ENCODE peak calls at places on chromosomes 7 and 10, in six cellular contexts. One of them, this sample, is unnamed.

GRCh38 chr7:109963741-109964140 is 1127.2 kb upstream of the LRRN3 start:
- DNase-seq in activated gamma-delta T cell treated with Interleukin-2 at 50 U/mL for 16 hours: no peak
- DNase-seq in transverse colon: no peak
- DNase-seq in left cardiac atrium: no peak
- DNase-seq in uterus: no peak
- DNase-seq in AG04450: no peak
- DNase-seq in this sample: no peak

GRCh38 chr10:110032801-110033723 is 25.3 kb downstream of the ADD3 start:
- DNase-seq in activated gamma-delta T cell treated with Interleukin-2 at 50 U/mL for 16 hours: no peak
- DNase-seq in transverse colon: no peak
- DNase-seq in left cardiac atrium: no peak
- DNase-seq in uterus: no peak
- DNase-seq in AG04450: no peak
- DNase-seq in this sample: peak; percentile 55

GRCh38 chr7:99008181-99008631 is 129.9 kb downstream of the TRRAP start:
- DNase-seq in activated gamma-delta T cell treated with Interleukin-2 at 50 U/mL for 16 hours: no peak
- DNase-seq in transverse colon: no peak
- DNase-seq in left cardiac atrium: no peak
- DNase-seq in uterus: no peak
- DNase-seq in AG04450: no peak
- DNase-seq in this sample: no peak

GRCh38 chr7:27155816-27156507 is 513 bp downstream of the HOXA7 start:
- DNase-seq in activated gamma-delta T cell treated with Interleukin-2 at 50 U/mL for 16 hours: no peak
- DNase-seq in transverse colon: peak; percentile 70
- DNase-seq in left cardiac atrium: no peak
- DNase-seq in uterus: peak; percentile 43
- DNase-seq in AG04450: no peak
- DNase-seq in this sample: peak; percentile 24

GRCh38 chr7:11831727-11832495 is at the start of gene THSD7A:
- DNase-seq in activated gamma-delta T cell treated with Interleukin-2 at 50 U/mL for 16 hours: no peak
- DNase-seq in transverse colon: peak; percentile 20
- DNase-seq in left cardiac atrium: peak; percentile 57
- DNase-seq in uterus: peak; percentile 20
- DNase-seq in AG04450: no peak
- DNase-seq in this sample: peak; percentile 54

GRCh38 chr7:45256775-45257174 is 99.2 kb downstream of the RAMP3 start:
- DNase-seq in activated gamma-delta T cell treated with Interleukin-2 at 50 U/mL for 16 hours: no peak
- DNase-seq in transverse colon: no peak
- DNase-seq in left cardiac atrium: no peak
- DNase-seq in uterus: no peak
- DNase-seq in AG04450: no peak
- DNase-seq in this sample: no peak

GRCh38 chr10:122957474-122957873 is 3.4 kb upstream of the C10orf88 start:
- DNase-seq in activated gamma-delta T cell treated with Interleukin-2 at 50 U/mL for 16 hours: no peak
- DNase-seq in transverse colon: no peak
- DNase-seq in left cardiac atrium: no peak
- DNase-seq in uterus: no peak
- DNase-seq in AG04450: no peak
- DNase-seq in this sample: no peak

GRCh38 chr7:142412551-142413193 is 154.8 kb upstream of the PRSS58 start:
- DNase-seq in activated gamma-delta T cell treated with Interleukin-2 at 50 U/mL for 16 hours: no peak
- DNase-seq in transverse colon: no peak
- DNase-seq in left cardiac atrium: no peak
- DNase-seq in uterus: no peak
- DNase-seq in AG04450: no peak
- DNase-seq in this sample: no peak

GRCh38 chr7:121547341-121548092 is 151.4 kb upstream of the FAM3C start:
- DNase-seq in activated gamma-delta T cell treated with Interleukin-2 at 50 U/mL for 16 hours: no peak
- DNase-seq in transverse colon: no peak
- DNase-seq in left cardiac atrium: no peak
- DNase-seq in uterus: no peak
- DNase-seq in AG04450: peak; percentile 29
- DNase-seq in this sample: no peak

GRCh38 chr7:10973942-10974716 is 457 bp downstream of the PHF14 start:
- DNase-seq in activated gamma-delta T cell treated with Interleukin-2 at 50 U/mL for 16 hours: peak; percentile 5
- DNase-seq in transverse colon: peak; percentile 37
- DNase-seq in left cardiac atrium: no peak
- DNase-seq in uterus: no peak
- DNase-seq in AG04450: no peak
- DNase-seq in this sample: peak; percentile 28

GRCh38 chr7:13563676-13564075 is 425.8 kb downstream of the ETV1 start:
- DNase-seq in activated gamma-delta T cell treated with Interleukin-2 at 50 U/mL for 16 hours: no peak
- DNase-seq in transverse colon: no peak
- DNase-seq in left cardiac atrium: no peak
- DNase-seq in uterus: no peak
- DNase-seq in AG04450: no peak
- DNase-seq in this sample: no peak

GRCh38 chr7:56009695-56010094 is 41.5 kb downstream of the PSPH start:
- DNase-seq in activated gamma-delta T cell treated with Interleukin-2 at 50 U/mL for 16 hours: no peak
- DNase-seq in transverse colon: peak; percentile 47
- DNase-seq in left cardiac atrium: no peak
- DNase-seq in uterus: no peak
- DNase-seq in AG04450: no peak
- DNase-seq in this sample: peak; percentile 65

GRCh38 chr10:103449208-103450144 is 2.7 kb downstream of the CALHM2 start:
- DNase-seq in activated gamma-delta T cell treated with Interleukin-2 at 50 U/mL for 16 hours: no peak
- DNase-seq in transverse colon: no peak
- DNase-seq in left cardiac atrium: peak; percentile 43
- DNase-seq in uterus: no peak
- DNase-seq in AG04450: no peak
- DNase-seq in this sample: no peak

GRCh38 chr7:158479680-158480025 is 108.0 kb downstream of the PTPRN2 start:
- DNase-seq in activated gamma-delta T cell treated with Interleukin-2 at 50 U/mL for 16 hours: no peak
- DNase-seq in transverse colon: no peak
- DNase-seq in left cardiac atrium: no peak
- DNase-seq in uterus: no peak
- DNase-seq in AG04450: no peak
- DNase-seq in this sample: no peak

GRCh38 chr7:111561909-111562732 is at the start of gene IMMP2L:
- DNase-seq in activated gamma-delta T cell treated with Interleukin-2 at 50 U/mL for 16 hours: peak; percentile 88
- DNase-seq in transverse colon: peak; percentile 92
- DNase-seq in left cardiac atrium: peak; percentile 90
- DNase-seq in uterus: peak; percentile 83
- DNase-seq in AG04450: peak; percentile 65
- DNase-seq in this sample: peak; percentile 91

GRCh38 chr10:43417950-43418768 is 9.2 kb upstream of the HNRNPF start:
- DNase-seq in activated gamma-delta T cell treated with Interleukin-2 at 50 U/mL for 16 hours: peak; percentile 48
- DNase-seq in transverse colon: no peak
- DNase-seq in left cardiac atrium: no peak
- DNase-seq in uterus: no peak
- DNase-seq in AG04450: no peak
- DNase-seq in this sample: no peak

GRCh38 chr10:86345296-86346168 is 21.1 kb downstream of the GRID1 start:
- DNase-seq in activated gamma-delta T cell treated with Interleukin-2 at 50 U/mL for 16 hours: no peak
- DNase-seq in transverse colon: no peak
- DNase-seq in left cardiac atrium: no peak
- DNase-seq in uterus: no peak
- DNase-seq in AG04450: no peak
- DNase-seq in this sample: no peak

GRCh38 chr7:5354460-5355279 is 69.0 kb downstream of the TNRC18 start:
- DNase-seq in activated gamma-delta T cell treated with Interleukin-2 at 50 U/mL for 16 hours: no peak
- DNase-seq in transverse colon: peak; percentile 81
- DNase-seq in left cardiac atrium: peak; percentile 75
- DNase-seq in uterus: peak; percentile 76
- DNase-seq in AG04450: no peak
- DNase-seq in this sample: peak; percentile 65

GRCh38 chr10:106655606-106656005 is 508.9 kb downstream of the SORCS1 start:
- DNase-seq in activated gamma-delta T cell treated with Interleukin-2 at 50 U/mL for 16 hours: no peak
- DNase-seq in transverse colon: no peak
- DNase-seq in left cardiac atrium: no peak
- DNase-seq in uterus: no peak
- DNase-seq in AG04450: no peak
- DNase-seq in this sample: no peak

GRCh38 chr7:48296976-48297375 is 125.7 kb downstream of the ABCA13 start:
- DNase-seq in activated gamma-delta T cell treated with Interleukin-2 at 50 U/mL for 16 hours: no peak
- DNase-seq in transverse colon: no peak
- DNase-seq in left cardiac atrium: no peak
- DNase-seq in uterus: no peak
- DNase-seq in AG04450: no peak
- DNase-seq in this sample: no peak

GRCh38 chr7:55140981-55141278 is 122.1 kb downstream of the EGFR start:
- DNase-seq in activated gamma-delta T cell treated with Interleukin-2 at 50 U/mL for 16 hours: no peak
- DNase-seq in transverse colon: no peak
- DNase-seq in left cardiac atrium: no peak
- DNase-seq in uterus: no peak
- DNase-seq in AG04450: no peak
- DNase-seq in this sample: no peak

GRCh38 chr10:16987129-16987670 is 142.4 kb downstream of the CUBN start:
- DNase-seq in activated gamma-delta T cell treated with Interleukin-2 at 50 U/mL for 16 hours: no peak
- DNase-seq in transverse colon: no peak
- DNase-seq in left cardiac atrium: no peak
- DNase-seq in uterus: no peak
- DNase-seq in AG04450: peak; percentile 36
- DNase-seq in this sample: no peak

GRCh38 chr10:51421853-51422252 is 277.5 kb downstream of the CSTF2T start:
- DNase-seq in activated gamma-delta T cell treated with Interleukin-2 at 50 U/mL for 16 hours: no peak
- DNase-seq in transverse colon: no peak
- DNase-seq in left cardiac atrium: no peak
- DNase-seq in uterus: no peak
- DNase-seq in AG04450: no peak
- DNase-seq in this sample: no peak

GRCh38 chr7:2225336-2225735 is 7.4 kb downstream of the MAD1L1 start:
- DNase-seq in activated gamma-delta T cell treated with Interleukin-2 at 50 U/mL for 16 hours: no peak
- DNase-seq in transverse colon: no peak
- DNase-seq in left cardiac atrium: no peak
- DNase-seq in uterus: no peak
- DNase-seq in AG04450: no peak
- DNase-seq in this sample: no peak

GRCh38 chr10:70940834-70941568 is 52.6 kb upstream of the PCBD1 start:
- DNase-seq in activated gamma-delta T cell treated with Interleukin-2 at 50 U/mL for 16 hours: no peak
- DNase-seq in transverse colon: no peak
- DNase-seq in left cardiac atrium: no peak
- DNase-seq in uterus: no peak
- DNase-seq in AG04450: no peak
- DNase-seq in this sample: peak; percentile 72

GRCh38 chr7:100200693-100201092 is 19.1 kb upstream of the PVRIG start:
- DNase-seq in activated gamma-delta T cell treated with Interleukin-2 at 50 U/mL for 16 hours: no peak
- DNase-seq in transverse colon: peak; percentile 58
- DNase-seq in left cardiac atrium: no peak
- DNase-seq in uterus: no peak
- DNase-seq in AG04450: no peak
- DNase-seq in this sample: no peak

GRCh38 chr7:94418851-94419250 is 24.2 kb downstream of the COL1A2 start:
- DNase-seq in activated gamma-delta T cell treated with Interleukin-2 at 50 U/mL for 16 hours: no peak
- DNase-seq in transverse colon: no peak
- DNase-seq in left cardiac atrium: no peak
- DNase-seq in uterus: no peak
- DNase-seq in AG04450: no peak
- DNase-seq in this sample: no peak

GRCh38 chr10:124667425-124668130 is 76.6 kb downstream of the FAM53B start:
- DNase-seq in activated gamma-delta T cell treated with Interleukin-2 at 50 U/mL for 16 hours: no peak
- DNase-seq in transverse colon: peak; percentile 47
- DNase-seq in left cardiac atrium: no peak
- DNase-seq in uterus: no peak
- DNase-seq in AG04450: no peak
- DNase-seq in this sample: no peak

GRCh38 chr7:127678330-127678729 is 26.3 kb downstream of the SND1 start:
- DNase-seq in activated gamma-delta T cell treated with Interleukin-2 at 50 U/mL for 16 hours: no peak
- DNase-seq in transverse colon: no peak
- DNase-seq in left cardiac atrium: no peak
- DNase-seq in uterus: no peak
- DNase-seq in AG04450: no peak
- DNase-seq in this sample: no peak

GRCh38 chr10:122116331-122116730 is 127.4 kb downstream of the TACC2 start:
- DNase-seq in activated gamma-delta T cell treated with Interleukin-2 at 50 U/mL for 16 hours: no peak
- DNase-seq in transverse colon: no peak
- DNase-seq in left cardiac atrium: no peak
- DNase-seq in uterus: no peak
- DNase-seq in AG04450: peak; percentile 78
- DNase-seq in this sample: no peak

GRCh38 chr10:116300477-116301034 is 23.7 kb upstream of the CCDC172 start:
- DNase-seq in activated gamma-delta T cell treated with Interleukin-2 at 50 U/mL for 16 hours: no peak
- DNase-seq in transverse colon: no peak
- DNase-seq in left cardiac atrium: no peak
- DNase-seq in uterus: peak; percentile 17
- DNase-seq in AG04450: no peak
- DNase-seq in this sample: no peak

This sample was measured in stomach.